ENCODE peak calls at places on chromosomes 11 and 22, in eight cellular contexts. Y is PC-9, U is fibroblast of lung, J is GM12878, N is mammary epithelial cell, E is neural progenitor cell, Z is HCT116, C is hepatocyte. R is an unnamed sample.

GRCh38 chr11:107018274-107018901 is at the start of gene GUCY1A2:
- DNase-seq in Y (no peak), U (peak), J (no peak), N (no peak), E (peak), Z (no peak), C (peak), R (no peak)

GRCh38 chr22:46360891-46361290 is 25.4 kb downstream of the TRMU start:
- DNase-seq in Y (no peak), U (no peak), J (no peak), N (no peak), E (no peak), Z (no peak), C (no peak), R (no peak)

GRCh38 chr11:10674991-10675440 is 18.5 kb downstream of the IRAG1 start:
- DNase-seq in Y (no peak), U (no peak), J (no peak), N (no peak), E (no peak), Z (no peak), C (no peak), R (no peak)

GRCh38 chr11:115606223-115607220 is 102.3 kb upstream of the CADM1 start:
- DNase-seq in Y (no peak), U (peak), J (no peak), N (no peak), E (no peak), Z (no peak), C (peak), R (no peak)

GRCh38 chr11:2204361-2205213 is 33.0 kb upstream of the TH start:
- DNase-seq in Y (no peak), U (no peak), J (no peak), N (no peak), E (no peak), Z (no peak), C (no peak), R (no peak)

GRCh38 chr22:32700186-32700882 is 101.2 kb upstream of the TIMP3 start:
- DNase-seq in Y (peak), U (peak), J (no peak), N (no peak), E (peak), Z (no peak), C (no peak), R (no peak)

GRCh38 chr11:87421422-87421821 is 383.7 kb downstream of the TMEM135 start:
- DNase-seq in Y (peak), U (peak), J (peak), N (peak), E (peak), Z (peak), C (peak), R (peak)

GRCh38 chr11:83573097-83573496 is 286.9 kb upstream of the CCDC90B start:
- DNase-seq in Y (no peak), U (peak), J (no peak), N (peak), E (no peak), Z (no peak), C (no peak), R (peak)

GRCh38 chr11:63280920-63281319 is 37.5 kb upstream of the SLC22A25 start:
- DNase-seq in Y (no peak), U (no peak), J (no peak), N (no peak), E (no peak), Z (no peak), C (no peak), R (no peak)

GRCh38 chr11:127925430-127925829 is 661.9 kb downstream of the ETS1 start:
- DNase-seq in Y (no peak), U (peak), J (no peak), N (peak), E (no peak), Z (no peak), C (no peak), R (no peak)

DNA sequence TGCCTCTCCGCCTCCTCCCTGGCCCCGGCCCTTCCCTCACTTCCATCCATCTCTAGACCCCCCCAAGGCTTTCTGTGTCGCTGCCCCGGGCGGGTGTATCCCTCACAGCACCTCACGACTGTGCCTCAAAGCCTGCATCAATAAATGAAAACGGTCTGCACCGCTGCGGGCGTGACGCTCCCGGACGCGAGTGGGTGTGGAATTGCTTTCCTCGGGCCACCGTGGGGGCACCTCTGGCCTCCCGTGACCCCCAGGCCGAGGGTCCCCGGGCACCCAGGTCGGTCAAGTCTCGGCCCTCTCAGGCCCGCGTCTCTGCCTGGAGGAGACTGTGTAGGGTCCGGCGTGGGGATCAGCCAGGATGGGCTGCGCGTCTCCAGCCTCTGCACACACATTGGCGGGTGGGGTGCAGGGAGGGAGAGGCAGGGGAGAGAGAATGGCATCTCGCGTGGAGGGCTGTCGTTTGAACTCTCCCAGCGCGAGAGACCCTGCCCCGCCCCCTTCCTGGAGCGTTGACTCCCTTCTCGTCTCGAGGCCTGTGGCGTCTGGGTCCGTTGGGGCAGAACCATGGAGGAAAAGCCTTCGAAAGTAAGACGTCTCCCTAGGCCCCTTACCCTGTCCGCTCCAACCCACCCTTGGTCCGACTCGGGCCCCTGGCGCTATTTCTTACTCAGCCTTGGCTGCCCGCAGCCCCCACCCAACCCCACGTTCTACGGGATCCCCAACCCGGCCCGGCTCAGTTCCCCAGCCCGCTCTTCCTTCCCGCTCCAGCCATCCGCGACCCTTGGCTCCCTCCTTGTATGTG is at the start of gene CATSPERZ:
- DNase-seq in Y (no peak), U (no peak), J (no peak), N (no peak), E (no peak), Z (no peak), C (no peak), R (no peak)
- TF ChIP-seq EZH2 in Y (no peak), U (peak), J (no peak), N (no peak), E (peak), Z (no peak), C (no peak), R (no peak)

GRCh38 chr11:120172054-120172881 is 34.4 kb upstream of the TRIM29 start:
- DNase-seq in Y (peak), U (peak), J (no peak), N (peak), E (peak), Z (peak), C (peak), R (peak)
- TF ChIP-seq EZH2 in Y (no peak), U (peak), J (no peak), N (no peak), E (no peak), Z (no peak), C (no peak), R (no peak)

GRCh38 chr11:9003573-9004309 is at the start of gene NRIP3:
- DNase-seq in Y (no peak), U (peak), J (no peak), N (peak), E (peak), Z (no peak), C (peak), R (no peak)
- TF ChIP-seq EZH2 in Y (no peak), U (no peak), J (no peak), N (no peak), E (peak), Z (no peak), C (no peak), R (no peak)

GRCh38 chr22:17369553-17370035 is 334 bp downstream of the CECR2 start:
- DNase-seq in Y (no peak), U (no peak), J (no peak), N (no peak), E (peak), Z (no peak), C (peak), R (no peak)
- TF ChIP-seq EZH2 in Y (no peak), U (peak), J (no peak), N (peak), E (no peak), Z (no peak), C (no peak), R (no peak)

GRCh38 chr11:124865902-124866851 is 945 bp downstream of the ROBO3 start:
- DNase-seq in Y (no peak), U (peak), J (no peak), N (no peak), E (peak), Z (no peak), C (peak), R (peak)

GRCh38 chr11:124863826-124864165 is 1.4 kb upstream of the ROBO3 start:
- DNase-seq in Y (no peak), U (no peak), J (no peak), N (no peak), E (peak), Z (no peak), C (peak), R (peak)

GRCh38 chr11:124864176-124864891 is 898 bp upstream of the ROBO3 start:
- DNase-seq in Y (no peak), U (no peak), J (no peak), N (no peak), E (no peak), Z (no peak), C (no peak), R (no peak)

GRCh38 chr11:124864892-124865180 is 396 bp upstream of the ROBO3 start:
- DNase-seq in Y (no peak), U (no peak), J (no peak), N (no peak), E (no peak), Z (no peak), C (no peak), R (no peak)

DNA sequence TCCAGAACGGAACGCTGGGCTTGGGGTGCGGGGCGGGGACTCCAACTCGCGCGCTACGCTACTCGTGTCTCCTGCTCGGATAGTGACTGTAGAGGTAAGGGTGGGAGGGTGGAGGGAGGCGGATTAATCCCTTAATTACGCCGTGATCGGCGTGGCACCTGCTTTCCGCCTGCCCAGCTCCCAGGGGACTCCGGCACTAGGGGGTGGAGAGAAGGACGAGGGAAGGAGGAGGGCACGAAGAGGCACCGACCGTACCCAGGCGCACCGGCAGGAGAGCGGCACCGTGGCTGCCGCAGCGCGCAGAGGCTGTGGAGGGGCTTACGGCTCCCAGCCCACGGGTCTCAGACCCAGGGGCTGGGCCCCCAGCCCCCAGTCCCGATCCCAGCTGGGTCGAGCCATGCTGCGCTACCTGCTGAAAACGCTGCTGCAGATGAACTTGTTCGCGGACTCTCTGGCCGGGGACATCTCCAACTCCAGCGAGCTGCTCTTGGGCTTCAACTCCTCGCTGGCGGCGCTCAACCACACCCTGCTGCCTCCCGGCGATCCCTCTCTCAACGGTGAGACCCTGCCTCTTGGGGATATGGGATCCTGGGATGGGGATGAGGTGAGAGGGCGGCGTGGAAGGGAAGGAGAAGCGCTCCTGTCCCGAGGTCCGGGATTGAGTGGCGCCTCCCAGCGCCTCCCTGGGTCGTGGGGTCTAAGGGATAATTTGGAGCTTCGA is at the start of gene ROBO3:
- DNase-seq in Y (no peak), U (peak), J (no peak), N (no peak), E (peak), Z (no peak), C (no peak), R (no peak)
- TF ChIP-seq EZH2 in Y (no peak), U (peak), J (no peak), N (peak), E (peak), Z (no peak), C (peak), R (no peak)

GRCh38 chr22:20153945-20154344 is 3.1 kb upstream of the CCDC188 start:
- DNase-seq in Y (no peak), U (no peak), J (no peak), N (no peak), E (peak), Z (no peak), C (no peak), R (no peak)
- TF ChIP-seq EZH2 in Y (no peak), U (no peak), J (no peak), N (no peak), E (no peak), Z (no peak), C (no peak), R (no peak)